ENCODE peak calls at places on chromosomes 13 and 19, in four cellular contexts. One of them, this sample, is unnamed.

GRCh38 chr13:46640843-46641242 is 87.9 kb downstream of the LRCH1 start:
- DNase-seq in lower leg skin: no peak
- DNase-seq in prostate gland: no peak
- DNase-seq in uterus: no peak
- DNase-seq in this sample: no peak

GRCh38 chr19:48558018-48558684 is 6.2 kb downstream of the SULT2B1 start:
- DNase-seq in uterus: no peak
- DNase-seq in lower leg skin: peak; percentile 90
- DNase-seq in prostate gland: peak; percentile 87
- DNase-seq in this sample: no peak

GRCh38 chr13:46615888-46616531 is 63.0 kb downstream of the LRCH1 start:
- DNase-seq in prostate gland: no peak
- DNase-seq in lower leg skin: no peak
- DNase-seq in uterus: no peak
- DNase-seq in this sample: no peak

GRCh38 chr13:86830046-86830445 is 841.1 kb upstream of the SLITRK5 start:
- DNase-seq in lower leg skin: no peak
- DNase-seq in prostate gland: no peak
- DNase-seq in uterus: no peak
- DNase-seq in this sample: no peak

GRCh38 chr19:15331419-15332310 is 674 bp downstream of the BRD4 start:
- DNase-seq in prostate gland: peak; percentile 30
- DNase-seq in uterus: peak; percentile 69
- DNase-seq in lower leg skin: peak; percentile 90
- DNase-seq in this sample: peak; percentile 81

GRCh38 chr19:14072535-14073231 is at the start of gene MISP3:
- DNase-seq in prostate gland: peak; percentile 36
- DNase-seq in uterus: peak; percentile 35
- DNase-seq in lower leg skin: peak; percentile 89
- DNase-seq in this sample: no peak

GRCh38 chr13:110676511-110677204 is 29.3 kb downstream of the CARS2 start:
- DNase-seq in uterus: no peak
- DNase-seq in prostate gland: no peak
- DNase-seq in lower leg skin: peak; percentile 81
- DNase-seq in this sample: peak; percentile 75

GRCh38 chr13:109451726-109452125 is 334.7 kb downstream of the IRS2 start:
- DNase-seq in uterus: no peak
- DNase-seq in prostate gland: no peak
- DNase-seq in lower leg skin: no peak
- DNase-seq in this sample: no peak

GRCh38 chr13:31749929-31750328 is 10.6 kb downstream of the RXFP2 start:
- DNase-seq in uterus: no peak
- DNase-seq in lower leg skin: no peak
- DNase-seq in prostate gland: no peak
- DNase-seq in this sample: no peak

GRCh38 chr19:42078058-42078457 is 2.1 kb downstream of the ZNF574 start:
- DNase-seq in uterus: no peak
- DNase-seq in prostate gland: no peak
- DNase-seq in lower leg skin: no peak
- DNase-seq in this sample: no peak

GRCh38 chr13:100828226-100828625 is 153.6 kb upstream of the TMTC4 start:
- DNase-seq in lower leg skin: no peak
- DNase-seq in prostate gland: no peak
- DNase-seq in uterus: no peak
- DNase-seq in this sample: no peak

DNA sequence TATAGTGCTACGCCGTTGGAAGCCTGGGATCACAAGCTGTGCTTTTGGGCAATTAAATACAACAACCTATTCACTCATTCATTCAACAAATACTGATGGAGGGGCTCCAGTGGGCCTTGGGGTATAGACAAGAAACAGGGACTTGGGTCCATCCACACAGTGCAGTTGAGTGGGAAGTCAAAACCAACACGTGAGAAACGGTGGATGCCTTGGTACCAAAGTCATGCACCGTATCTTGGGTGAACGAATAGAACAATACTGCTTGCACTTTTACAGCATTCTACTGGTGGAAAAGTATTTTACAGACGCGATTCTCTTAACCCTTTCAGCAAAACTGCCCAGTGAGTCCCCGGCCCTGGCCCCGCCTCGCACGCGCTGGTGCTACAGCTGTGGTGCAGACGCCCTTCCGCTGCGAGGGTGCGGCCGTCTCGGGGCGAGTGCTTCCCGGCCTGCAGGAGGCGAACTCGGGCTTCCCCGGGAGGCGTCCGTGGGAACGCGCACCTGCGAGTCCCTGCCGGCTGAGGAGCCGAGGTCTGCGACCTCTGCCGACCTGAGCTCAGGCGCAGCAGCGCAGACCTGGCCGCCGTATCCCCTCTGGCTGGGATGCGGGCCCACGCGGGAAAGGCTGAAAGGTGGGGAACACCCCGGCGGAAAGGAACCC is 8.3 kb downstream of the TNFRSF19 start:
- DNase-seq in lower leg skin: peak; percentile 96
- DNase-seq in prostate gland: peak; percentile 71
- DNase-seq in uterus: peak; percentile 74
- DNase-seq in this sample: peak; percentile 49
- H3K4me3 ChIP-seq in lower leg skin: peak overlapping the region; percentile 40
- H3K4me3 ChIP-seq in prostate gland: peak overlapping the region; percentile 80
- H3K4me3 ChIP-seq in uterus: peak overlapping the region; percentile 79
- H3K4me3 ChIP-seq in this sample: peak overlapping the region; percentile 59

GRCh38 chr19:7885818-7886217 is 2.5 kb upstream of the LRRC8E start:
- DNase-seq in prostate gland: no peak
- DNase-seq in uterus: no peak
- DNase-seq in lower leg skin: no peak
- DNase-seq in this sample: no peak

GRCh38 chr19:7883796-7884570 is 4.3 kb upstream of the LRRC8E start:
- DNase-seq in uterus: no peak
- DNase-seq in lower leg skin: no peak
- DNase-seq in prostate gland: no peak
- DNase-seq in this sample: no peak

GRCh38 chr19:7887408-7888144 is 734 bp upstream of the LRRC8E start:
- DNase-seq in uterus: no peak
- DNase-seq in lower leg skin: no peak
- DNase-seq in prostate gland: no peak
- DNase-seq in this sample: no peak

GRCh38 chr19:7888826-7889217 is 512 bp downstream of the LRRC8E start:
- DNase-seq in lower leg skin: no peak
- DNase-seq in prostate gland: no peak
- DNase-seq in uterus: no peak
- DNase-seq in this sample: no peak

GRCh38 chr19:7888145-7888825 is at the start of gene LRRC8E:
- DNase-seq in lower leg skin: peak; percentile 91
- DNase-seq in prostate gland: peak; percentile 46
- DNase-seq in uterus: no peak
- DNase-seq in this sample: no peak
- TF ChIP-seq POLR2A in lower leg skin: no peak
- TF ChIP-seq POLR2A in prostate gland: peak; percentile 67
- TF ChIP-seq POLR2A in uterus: peak; percentile 15
- TF ChIP-seq POLR2A in this sample: no peak

DNA sequence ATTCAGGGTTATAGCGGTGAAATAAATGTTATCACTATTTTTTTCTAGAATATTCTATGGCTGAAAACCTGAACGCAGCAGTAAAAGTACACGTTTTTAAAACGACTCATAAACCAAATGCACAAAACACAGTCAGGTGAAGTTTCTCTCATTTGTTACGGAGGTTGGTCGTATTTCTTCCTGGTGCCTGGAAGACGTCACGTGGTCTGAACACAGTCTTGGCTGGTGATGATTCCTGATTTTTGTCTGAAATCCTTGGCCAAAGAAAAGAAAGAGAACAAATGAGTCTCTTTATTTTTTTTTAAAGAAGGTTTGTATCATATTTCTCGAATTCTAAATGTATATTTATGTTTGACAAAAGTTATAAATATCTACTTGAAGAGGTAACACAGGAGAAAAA is 9.8 kb upstream of the PNMA8A start:
- DNase-seq in lower leg skin: no peak
- DNase-seq in uterus: peak; percentile 43
- DNase-seq in prostate gland: no peak
- DNase-seq in this sample: no peak
- H3K4me3 ChIP-seq in lower leg skin: no peak overlapping the region
- H3K4me3 ChIP-seq in uterus: no peak overlapping the region
- H3K4me3 ChIP-seq in prostate gland: no peak overlapping the region
- H3K4me3 ChIP-seq in this sample: no peak overlapping the region

DNA sequence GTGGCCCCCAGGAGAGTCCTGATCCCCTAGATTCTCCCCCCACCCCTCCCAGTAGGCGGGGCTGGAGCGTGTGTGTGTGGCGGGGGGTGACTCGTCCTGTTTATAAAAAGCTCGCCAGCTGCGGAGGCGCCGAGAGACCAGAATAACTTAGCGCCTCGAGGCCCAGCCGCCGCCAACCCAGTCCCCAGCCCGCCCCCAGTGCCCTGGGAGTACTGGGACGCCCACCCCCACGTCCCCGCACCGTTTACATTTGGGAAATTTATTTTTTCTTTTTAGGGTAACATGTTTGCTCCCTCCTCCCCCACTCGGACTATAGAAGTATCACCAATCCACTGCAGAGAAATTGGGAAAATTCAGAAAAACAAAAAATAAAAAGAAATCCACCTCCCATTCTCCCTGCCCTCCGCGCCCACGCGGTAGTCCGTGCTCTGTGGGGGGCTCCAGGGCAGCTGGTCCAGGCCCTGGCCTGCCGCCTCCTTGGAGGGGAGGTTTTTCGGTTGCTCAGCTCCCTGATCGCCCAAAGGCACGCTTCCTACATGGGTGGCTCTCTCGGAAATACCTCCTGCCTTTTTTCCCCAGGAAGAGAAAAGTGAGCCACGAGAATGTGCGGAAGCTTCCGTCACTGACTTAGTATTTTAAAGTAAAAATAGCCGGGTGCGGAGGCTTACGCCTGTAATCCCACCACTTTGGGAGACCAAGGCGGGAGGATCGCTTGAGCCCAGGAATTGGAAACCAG is 1.5 kb upstream of the RAB3A start:
- DNase-seq in uterus: peak; percentile 85
- DNase-seq in lower leg skin: peak; percentile 97
- DNase-seq in prostate gland: peak; percentile 67
- DNase-seq in this sample: peak; percentile 88
- TF ChIP-seq POLR2A in uterus: peak; percentile 54
- TF ChIP-seq POLR2A in lower leg skin: no peak
- TF ChIP-seq POLR2A in prostate gland: peak; percentile 62
- TF ChIP-seq POLR2A in this sample: no peak

DNA sequence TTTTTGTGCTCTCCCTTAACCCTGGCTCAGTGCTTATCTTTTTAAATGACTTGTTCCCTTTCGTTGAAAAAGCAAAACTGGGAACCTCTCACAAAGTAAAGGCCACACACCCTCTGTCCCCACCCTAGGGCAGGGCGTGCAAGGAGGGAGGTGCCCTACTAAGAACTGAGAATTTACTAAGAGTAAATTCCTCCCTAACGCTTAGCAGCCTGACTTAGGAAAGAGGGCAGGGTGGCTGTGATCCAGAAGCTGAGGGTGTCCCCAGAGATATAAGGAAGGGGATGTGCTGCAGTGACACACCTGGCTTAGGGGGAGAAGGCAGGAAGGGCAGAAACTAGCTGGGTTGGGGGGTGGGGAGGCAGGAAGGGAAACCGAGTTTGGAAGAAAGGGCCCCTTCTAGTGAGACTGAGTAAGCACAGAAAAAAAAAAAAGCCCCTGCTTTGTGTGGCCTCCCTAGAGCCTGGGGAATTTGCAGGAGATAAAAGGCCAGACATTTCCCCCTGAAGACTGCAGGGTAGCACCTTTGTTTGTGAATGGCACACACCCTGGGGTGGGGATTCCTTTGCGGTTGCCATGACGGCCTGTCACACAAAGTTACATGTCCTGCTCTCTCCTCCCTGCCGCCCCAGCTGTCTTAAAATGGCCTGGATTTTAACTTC is 435.1 kb downstream of the EFNB2 start:
- DNase-seq in uterus: no peak
- DNase-seq in prostate gland: no peak
- DNase-seq in lower leg skin: no peak
- DNase-seq in this sample: peak; percentile 81
- H3K4me3 ChIP-seq in uterus: no peak overlapping the region
- H3K4me3 ChIP-seq in prostate gland: no peak overlapping the region
- H3K4me3 ChIP-seq in lower leg skin: no peak overlapping the region
- H3K4me3 ChIP-seq in this sample: no peak overlapping the region

GRCh38 chr13:76803831-76804230 is 82.4 kb downstream of the KCTD12 start:
- DNase-seq in lower leg skin: no peak
- DNase-seq in uterus: no peak
- DNase-seq in prostate gland: no peak
- DNase-seq in this sample: no peak

GRCh38 chr13:76795701-76796695 is 90.2 kb downstream of the KCTD12 start:
- DNase-seq in prostate gland: no peak
- DNase-seq in lower leg skin: no peak
- DNase-seq in uterus: no peak
- DNase-seq in this sample: no peak

GRCh38 chr13:76798037-76798436 is 88.2 kb downstream of the KCTD12 start:
- DNase-seq in uterus: no peak
- DNase-seq in lower leg skin: no peak
- DNase-seq in prostate gland: no peak
- DNase-seq in this sample: no peak

GRCh38 chr13:76799696-76800095 is 86.5 kb downstream of the KCTD12 start:
- DNase-seq in lower leg skin: no peak
- DNase-seq in uterus: no peak
- DNase-seq in prostate gland: no peak
- DNase-seq in this sample: no peak
- TF ChIP-seq POLR2A in lower leg skin: no peak
- TF ChIP-seq POLR2A in uterus: no peak
- TF ChIP-seq POLR2A in prostate gland: no peak
- TF ChIP-seq POLR2A in this sample: no peak

GRCh38 chr19:588758-589692 is 656 bp upstream of the HCN2 start:
- DNase-seq in lower leg skin: no peak
- DNase-seq in uterus: no peak
- DNase-seq in prostate gland: no peak
- DNase-seq in this sample: no peak
- H3K4me3 ChIP-seq in lower leg skin: no peak overlapping the region
- H3K4me3 ChIP-seq in uterus: no peak overlapping the region
- H3K4me3 ChIP-seq in prostate gland: no peak overlapping the region
- H3K4me3 ChIP-seq in this sample: peak overlapping the region; percentile 30